ENCODE peak calls at places on chromosomes 1 and 21, in five cellular contexts. E is stomach, W is type B pancreatic cell, O is fibroblast of mammary gland, T is OCI-LY7. B is an unnamed sample.

GRCh38 chr1:63074321-63074720 is 248.0 kb upstream of the FOXD3 start:
- DNase-seq in O (no peak), T (no peak), E (no peak), W (no peak), B (peak; percentile 14)

GRCh38 chr1:159986093-159986492 is 32.1 kb upstream of the SLAMF9 start:
- DNase-seq in T (no peak), W (no peak), O (no peak), E (no peak), B (no peak)

GRCh38 chr1:34361781-34362357 is 185.2 kb downstream of the C1orf94 start:
- DNase-seq in T (no peak), E (no peak), O (no peak), W (no peak), B (no peak)

GRCh38 chr1:23825762-23826522 is 713 bp upstream of the HMGCL start:
- DNase-seq in O (no peak), T (no peak), E (no peak), W (no peak), B (no peak)

GRCh38 chr21:37463083-37463780 is 96.7 kb downstream of the DYRK1A start:
- DNase-seq in W (no peak), E (peak; percentile 49), O (peak; percentile 67), T (peak; percentile 55), B (no peak)

GRCh38 chr1:227343727-227344551 is 25.6 kb upstream of the CDC42BPA start:
- DNase-seq in W (no peak), E (no peak), T (no peak), O (peak; percentile 95), B (no peak)

GRCh38 chr1:214604543-214604942 is 1.5 kb downstream of the CENPF start:
- DNase-seq in W (no peak), E (no peak), T (no peak), O (peak; percentile 33), B (no peak)

GRCh38 chr21:46297311-46298082 is 11.4 kb downstream of the YBEY start:
- DNase-seq in E (no peak), T (no peak), W (no peak), O (peak; percentile 31), B (no peak)

GRCh38 chr1:185570962-185571361 is 163.2 kb upstream of the HMCN1 start:
- DNase-seq in W (no peak), E (no peak), T (no peak), O (no peak), B (no peak)

GRCh38 chr21:31191553-31191952 is 152.5 kb downstream of the TIAM1 start:
- DNase-seq in E (no peak), W (no peak), O (no peak), T (no peak), B (no peak)

GRCh38 chr1:19814244-19814661 is 830 bp downstream of the RNF186 start:
- DNase-seq in T (no peak), E (no peak), W (no peak), O (no peak), B (no peak)

GRCh38 chr1:32464191-32464715 is 619 bp upstream of the ZBTB8B start:
- DNase-seq in W (no peak), O (no peak), E (no peak), T (no peak), B (no peak)

GRCh38 chr1:234369784-234370183 is 3.5 kb upstream of the COA6 start:
- DNase-seq in W (no peak), T (no peak), O (peak; percentile 48), E (no peak), B (no peak)

GRCh38 chr1:39407889-39408640 is 83.4 kb upstream of the BMP8A start:
- DNase-seq in T (no peak), E (no peak), O (no peak), W (no peak), B (no peak)

GRCh38 chr1:155011437-155011907 is 8.9 kb downstream of the ZBTB7B start:
- DNase-seq in E (no peak), W (no peak), T (no peak), O (no peak), B (no peak)

GRCh38 chr21:45326834-45327457 is 39.3 kb upstream of the POFUT2 start:
- DNase-seq in W (no peak), O (no peak), T (no peak), E (no peak), B (no peak)

GRCh38 chr1:19429611-19430010 is 55.7 kb downstream of the CAPZB start:
- DNase-seq in T (no peak), O (no peak), E (no peak), W (no peak), B (no peak)

GRCh38 chr21:41939391-41939790 is 14.4 kb downstream of the C2CD2 start:
- DNase-seq in O (no peak), T (no peak), E (no peak), W (no peak), B (no peak)

GRCh38 chr1:214901718-214902117 is 180.8 kb upstream of the KCNK2 start:
- DNase-seq in O (peak; percentile 60), E (no peak), T (no peak), W (no peak), B (no peak)

GRCh38 chr21:28832715-28833061 is 160.0 kb downstream of the LTN1 start:
- DNase-seq in E (no peak), T (no peak), O (no peak), W (no peak), B (no peak)

GRCh38 chr21:16454371-16454770 is 724.6 kb downstream of the USP25 start:
- DNase-seq in E (no peak), W (no peak), T (no peak), O (peak; percentile 37), B (no peak)

GRCh38 chr1:111203681-111204210 is 3.3 kb upstream of the DENND2D start:
- DNase-seq in W (no peak), O (peak; percentile 41), E (peak; percentile 89), T (peak; percentile 93), B (peak; percentile 34)

GRCh38 chr1:20350421-20350820 is 59.7 kb downstream of the VWA5B1 start:
- DNase-seq in O (no peak), T (no peak), W (no peak), E (no peak), B (no peak)

GRCh38 chr1:178091986-178092745 is 1.7 kb upstream of the RASAL2 start:
- DNase-seq in W (no peak), T (no peak), E (no peak), O (peak; percentile 17), B (no peak)

GRCh38 chr1:115184260-115184950 is 95.1 kb upstream of the TSPAN2 start:
- DNase-seq in E (no peak), O (peak; percentile 66), W (no peak), T (no peak), B (no peak)

GRCh38 chr1:18573170-18573569 is 57.5 kb upstream of the PAX7 start:
- DNase-seq in E (no peak), W (no peak), T (peak; percentile 56), O (no peak), B (no peak)

GRCh38 chr1:157597959-157598667 is at the start of gene FCRL4:
- DNase-seq in O (no peak), T (peak; percentile 51), E (no peak), W (no peak), B (no peak)

GRCh38 chr1:40998668-40999067 is 19.2 kb downstream of the CTPS1 start:
- DNase-seq in O (no peak), E (no peak), T (no peak), W (no peak), B (no peak)

GRCh38 chr1:167912294-167912693 is 1.6 kb downstream of the ADCY10 start:
- DNase-seq in W (no peak), E (no peak), O (no peak), T (no peak), B (no peak)

GRCh38 chr1:36384542-36385409 is 948 bp downstream of the STK40 start:
- DNase-seq in O (peak; percentile 16), E (peak; percentile 92), W (no peak), T (peak; percentile 63), B (peak; percentile 52)

GRCh38 chr1:69524010-69524409 is 43.7 kb upstream of the LRRC7 start:
- DNase-seq in O (peak; percentile 8), T (no peak), W (no peak), E (no peak), B (no peak)

GRCh38 chr1:55235722-55236121 is 20.6 kb upstream of the USP24 start:
- DNase-seq in W (no peak), T (no peak), E (no peak), O (peak; percentile 82), B (no peak)

GRCh38 chr1:27522148-27522859 is 32.3 kb upstream of the WASF2 start:
- DNase-seq in W (no peak), E (peak; percentile 74), T (no peak), O (peak; percentile 57), B (peak; percentile 52)

GRCh38 chr1:91806777-91807700 is 78.9 kb downstream of the TGFBR3 start:
- DNase-seq in E (no peak), O (peak; percentile 65), T (no peak), W (no peak), B (no peak)

GRCh38 chr1:168535536-168535935 is 8.3 kb downstream of the XCL2 start:
- DNase-seq in O (no peak), E (no peak), T (no peak), W (no peak), B (no peak)

GRCh38 chr1:107965112-107965991 is at the start of gene VAV3:
- DNase-seq in W (peak; percentile 84), O (peak; percentile 51), E (peak; percentile 70), T (peak; percentile 81), B (peak; percentile 90)

GRCh38 chr21:15498455-15498854 is 231.3 kb upstream of the USP25 start:
- DNase-seq in E (no peak), O (no peak), W (no peak), T (no peak), B (no peak)

DNA sequence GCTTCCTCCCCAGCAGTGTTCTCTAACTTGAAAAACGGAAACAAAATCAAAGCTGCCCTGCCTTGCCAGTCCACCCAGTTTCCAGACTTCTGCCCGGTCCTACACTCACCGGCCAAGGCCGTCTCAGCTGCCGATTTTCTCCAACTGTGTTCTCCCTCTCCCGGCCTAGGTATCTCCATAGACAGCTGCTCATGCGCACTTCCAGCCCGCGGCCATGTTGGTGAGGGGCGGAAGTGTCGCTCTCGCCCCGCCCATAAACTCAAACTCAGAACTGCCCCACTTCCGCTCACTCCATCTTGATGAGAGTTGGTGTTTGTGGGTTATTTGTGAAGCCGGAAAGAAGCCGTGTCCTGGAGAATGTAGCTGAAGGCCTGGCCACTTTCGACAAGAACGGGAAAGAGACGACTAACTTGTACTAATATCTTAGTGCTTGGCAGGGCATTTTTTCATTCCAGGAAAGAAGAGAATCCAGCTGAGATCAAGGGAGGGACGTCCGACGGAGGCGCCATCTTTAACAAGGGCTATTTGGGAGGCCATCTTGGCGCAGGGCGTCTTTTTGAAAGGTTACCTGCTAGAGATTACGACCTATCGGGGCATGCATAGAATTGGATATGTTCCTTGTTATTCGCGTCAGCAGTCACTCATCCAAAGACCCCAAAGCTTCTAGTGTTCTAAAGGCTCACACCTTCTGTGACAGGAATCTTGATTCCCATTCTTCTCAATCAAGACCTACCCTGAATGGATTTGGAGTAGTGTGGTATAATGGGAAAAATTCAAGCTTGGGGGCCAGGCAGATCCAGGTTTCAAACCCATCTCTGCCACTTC is at the start of gene USF1:
- DNase-seq in E (peak; percentile 96), W (peak; percentile 95), O (peak; percentile 94), T (peak; percentile 96), B (peak; percentile 91)
- TF ChIP-seq CTCF in E (no peak), W (no peak), O (no peak), T (no peak), B (no peak)

GRCh38 chr1:201447911-201448871 is 20.8 kb downstream of the PHLDA3 start:
- DNase-seq in E (peak; percentile 81), T (peak; percentile 77), W (no peak), O (peak; percentile 75), B (peak; percentile 84)
- TF ChIP-seq CTCF in E (no peak), T (peak; percentile 92), W (peak; percentile 93), O (peak; percentile 73), B (peak; percentile 86)

GRCh38 chr21:21003701-21004100 is 5.5 kb downstream of the NCAM2 start:
- DNase-seq in W (no peak), T (peak; percentile 1), O (peak; percentile 50), E (no peak), B (no peak)
- TF ChIP-seq CTCF in W (peak; percentile 68), T (peak; percentile 60), O (peak; percentile 53), E (no peak), B (peak; percentile 64)

GRCh38 chr1:84653130-84653680 is 37.1 kb downstream of the SSX2IP start:
- DNase-seq in W (no peak), E (no peak), O (peak; percentile 52), T (no peak), B (no peak)
- TF ChIP-seq CTCF in W (no peak), E (no peak), O (peak; percentile 28), T (no peak), B (no peak)

B was measured in glutamatergic neuron.